ENCODE peak calls at places on chromosomes 12 and 14, in seven cellular contexts. V is mesothelial cell of epicardium; X is SK-MEL-5; O is left colon; N is Ammon's horn; C is stimulated activated CD8-positive, alpha-beta memory T cell treated with anti-CD3 and anti-CD28 coated beads, Interleukin-15, amount 100 ng/mL, for 1 hour; H is M059J. G is an unnamed sample.

GRCh38 chr12:102118874-102119273 is 1.0 kb downstream of the NUP37 start:
- DNase-seq in V (no peak), X (no peak), O (no peak), N (no peak), C (no peak), H (peak; percentile 20), G (no peak)

GRCh38 chr14:48693793-48694192 is 892.4 kb downstream of the RPS29 start:
- DNase-seq in V (no peak), X (no peak), O (no peak), N (no peak), C (no peak), H (no peak), G (no peak)

GRCh38 chr14:31207287-31207745 is 277 bp downstream of the HECTD1 start:
- DNase-seq in V (no peak), X (peak; percentile 86), O (no peak), N (no peak), C (no peak), H (peak; percentile 81), G (no peak)

GRCh38 chr12:131537267-131537920 is 173.5 kb upstream of the SFSWAP start:
- DNase-seq in V (no peak), X (no peak), O (no peak), N (no peak), C (no peak), H (no peak), G (no peak)

GRCh38 chr14:79018846-79019245 is 848.7 kb downstream of the NRXN3 start:
- DNase-seq in V (no peak), X (no peak), O (no peak), N (no peak), C (no peak), H (peak; percentile 46), G (peak; percentile 59)

GRCh38 chr12:132218519-132218860 is 74.2 kb downstream of the NOC4L start:
- DNase-seq in V (no peak), X (no peak), O (no peak), N (no peak), C (no peak), H (no peak), G (no peak)

GRCh38 chr12:12191008-12191407 is 75.8 kb downstream of the LRP6 start:
- DNase-seq in V (no peak), X (no peak), O (no peak), N (no peak), C (no peak), H (peak; percentile 12), G (no peak)

GRCh38 chr12:116504438-116504837 is 54.7 kb upstream of the MAP1LC3B2 start:
- DNase-seq in V (no peak), X (no peak), O (no peak), N (no peak), C (no peak), H (no peak), G (no peak)

GRCh38 chr12:119090865-119091264 is 87.9 kb upstream of the HSPB8 start:
- DNase-seq in V (no peak), X (no peak), O (no peak), N (no peak), C (no peak), H (no peak), G (no peak)

G was measured in A172.